ENCODE peak calls at places on chromosomes 16 and 17, in six cellular contexts. One of them, this sample, is unnamed.

GRCh38 chr16:23323224-23324030 is 21.3 kb downstream of the SCNN1B start:
- DNase-seq in WTC11: no peak
- DNase-seq in PC-9: no peak
- DNase-seq in nucleus accumbens: no peak
- DNase-seq in fibroblast of pulmonary artery: no peak
- DNase-seq in stimulated activated CD4-positive, alpha-beta T cell treated with anti-CD3 and anti-CD28 coated beads, Interleukin-4, amount 100 ng/mL, for 4 hours: no peak
- DNase-seq in this sample: no peak

GRCh38 chr16:75176926-75177325 is 28.6 kb downstream of the ZFP1 start:
- DNase-seq in WTC11: no peak
- DNase-seq in PC-9: no peak
- DNase-seq in stimulated activated CD4-positive, alpha-beta T cell treated with anti-CD3 and anti-CD28 coated beads, Interleukin-4, amount 100 ng/mL, for 4 hours: no peak
- DNase-seq in fibroblast of pulmonary artery: no peak
- DNase-seq in nucleus accumbens: no peak
- DNase-seq in this sample: no peak

GRCh38 chr16:87806608-87807546 is 41.1 kb upstream of the KLHDC4 start:
- DNase-seq in nucleus accumbens: no peak
- DNase-seq in fibroblast of pulmonary artery: peak
- DNase-seq in PC-9: peak
- DNase-seq in stimulated activated CD4-positive, alpha-beta T cell treated with anti-CD3 and anti-CD28 coated beads, Interleukin-4, amount 100 ng/mL, for 4 hours: peak
- DNase-seq in WTC11: no peak
- DNase-seq in this sample: peak

GRCh38 chr16:12775689-12776236 is 27.9 kb downstream of the CPPED1 start:
- DNase-seq in WTC11: no peak
- DNase-seq in fibroblast of pulmonary artery: no peak
- DNase-seq in stimulated activated CD4-positive, alpha-beta T cell treated with anti-CD3 and anti-CD28 coated beads, Interleukin-4, amount 100 ng/mL, for 4 hours: no peak
- DNase-seq in PC-9: no peak
- DNase-seq in nucleus accumbens: no peak
- DNase-seq in this sample: no peak

GRCh38 chr17:13030459-13031305 is 12.9 kb upstream of the ELAC2 start:
- DNase-seq in PC-9: no peak
- DNase-seq in fibroblast of pulmonary artery: peak
- DNase-seq in nucleus accumbens: no peak
- DNase-seq in stimulated activated CD4-positive, alpha-beta T cell treated with anti-CD3 and anti-CD28 coated beads, Interleukin-4, amount 100 ng/mL, for 4 hours: no peak
- DNase-seq in WTC11: no peak
- DNase-seq in this sample: peak

GRCh38 chr17:59962739-59963318 is 1.7 kb downstream of the RNFT1 start:
- DNase-seq in fibroblast of pulmonary artery: no peak
- DNase-seq in nucleus accumbens: no peak
- DNase-seq in WTC11: no peak
- DNase-seq in PC-9: no peak
- DNase-seq in stimulated activated CD4-positive, alpha-beta T cell treated with anti-CD3 and anti-CD28 coated beads, Interleukin-4, amount 100 ng/mL, for 4 hours: no peak
- DNase-seq in this sample: no peak

GRCh38 chr16:85556456-85557082 is 56.6 kb upstream of the GSE1 start:
- DNase-seq in fibroblast of pulmonary artery: no peak
- DNase-seq in WTC11: peak
- DNase-seq in nucleus accumbens: no peak
- DNase-seq in stimulated activated CD4-positive, alpha-beta T cell treated with anti-CD3 and anti-CD28 coated beads, Interleukin-4, amount 100 ng/mL, for 4 hours: peak
- DNase-seq in PC-9: peak
- DNase-seq in this sample: no peak

GRCh38 chr16:27690604-27691003 is 140.7 kb downstream of the KATNIP start:
- DNase-seq in WTC11: peak
- DNase-seq in PC-9: peak
- DNase-seq in stimulated activated CD4-positive, alpha-beta T cell treated with anti-CD3 and anti-CD28 coated beads, Interleukin-4, amount 100 ng/mL, for 4 hours: no peak
- DNase-seq in fibroblast of pulmonary artery: peak
- DNase-seq in nucleus accumbens: no peak
- DNase-seq in this sample: no peak

GRCh38 chr16:28915181-28915580 is 9.9 kb downstream of the RABEP2 start:
- DNase-seq in stimulated activated CD4-positive, alpha-beta T cell treated with anti-CD3 and anti-CD28 coated beads, Interleukin-4, amount 100 ng/mL, for 4 hours: no peak
- DNase-seq in nucleus accumbens: no peak
- DNase-seq in PC-9: no peak
- DNase-seq in WTC11: no peak
- DNase-seq in fibroblast of pulmonary artery: peak
- DNase-seq in this sample: no peak

GRCh38 chr16:67910162-67910561 is 17.1 kb downstream of the PSKH1 start:
- DNase-seq in WTC11: no peak
- DNase-seq in fibroblast of pulmonary artery: peak
- DNase-seq in PC-9: no peak
- DNase-seq in nucleus accumbens: peak
- DNase-seq in stimulated activated CD4-positive, alpha-beta T cell treated with anti-CD3 and anti-CD28 coated beads, Interleukin-4, amount 100 ng/mL, for 4 hours: no peak
- DNase-seq in this sample: peak

GRCh38 chr16:57299009-57299718 is 14.7 kb upstream of the PLLP start:
- DNase-seq in stimulated activated CD4-positive, alpha-beta T cell treated with anti-CD3 and anti-CD28 coated beads, Interleukin-4, amount 100 ng/mL, for 4 hours: no peak
- DNase-seq in WTC11: peak
- DNase-seq in nucleus accumbens: no peak
- DNase-seq in PC-9: no peak
- DNase-seq in fibroblast of pulmonary artery: no peak
- DNase-seq in this sample: no peak